ENCODE peak calls at places on chromosome 15, in eight cellular contexts. Y is upper lobe of right lung; O is CD8-positive, alpha-beta T cell; X is CD8-positive, alpha-beta memory T cell; A is A549; I is psoas muscle; J is endothelial cell of umbilical vein; N is aorta. L is an unnamed sample.

GRCh38 chr15:41969851-41970431 is 2.4 kb downstream of the EHD4 start:
- DNase-seq in O (peak; percentile 39), X (peak; percentile 66), I (no peak), J (peak; percentile 41), Y (no peak), A (no peak), N (peak; percentile 33), L (no peak)

GRCh38 chr15:65583701-65584100 is 27.2 kb downstream of the INTS14 start:
- DNase-seq in Y (no peak), X (peak; percentile 80), A (no peak), N (no peak), O (peak; percentile 61), J (peak; percentile 74), I (no peak), L (no peak)

GRCh38 chr15:83100072-83100646 is 7.3 kb upstream of the TM6SF1 start:
- DNase-seq in A (no peak), Y (no peak), O (no peak), I (no peak), J (no peak), X (no peak), N (no peak), L (no peak)

GRCh38 chr15:41629436-41629835 is 30.8 kb upstream of the MGA start:
- DNase-seq in X (no peak), Y (no peak), J (no peak), I (no peak), O (no peak), A (no peak), N (no peak), L (no peak)

GRCh38 chr15:92747047-92747446 is 91.5 kb upstream of the FAM174B start:
- DNase-seq in J (no peak), A (no peak), X (no peak), I (no peak), Y (no peak), N (no peak), O (no peak), L (no peak)

GRCh38 chr15:62344806-62345539 is 179.9 kb upstream of the C2CD4B start:
- DNase-seq in N (no peak), X (peak; percentile 61), O (peak; percentile 37), J (peak; percentile 68), A (peak; percentile 91), I (no peak), Y (no peak), L (peak; percentile 52)

GRCh38 chr15:63879211-63879610 is 45.5 kb upstream of the HERC1 start:
- DNase-seq in I (no peak), J (no peak), X (no peak), N (no peak), Y (no peak), A (no peak), O (no peak), L (no peak)

GRCh38 chr15:98713585-98714001 is 65.3 kb downstream of the IGF1R start:
- DNase-seq in O (no peak), I (no peak), A (no peak), N (no peak), X (no peak), J (peak; percentile 31), Y (no peak), L (no peak)

GRCh38 chr15:70533931-70534742 is 229.2 kb downstream of the UACA start:
- DNase-seq in A (no peak), X (no peak), O (no peak), J (no peak), Y (no peak), N (no peak), I (no peak), L (no peak)

GRCh38 chr15:64979252-64979710 is 10.4 kb downstream of the SPG21 start:
- DNase-seq in N (no peak), A (no peak), Y (no peak), J (no peak), X (no peak), O (no peak), I (no peak), L (no peak)

GRCh38 chr15:63244399-63244798 is 33.0 kb upstream of the APH1B start:
- DNase-seq in O (no peak), I (no peak), X (no peak), J (peak; percentile 92), A (no peak), N (no peak), Y (no peak), L (no peak)

GRCh38 chr15:39434751-39435238 is 146.1 kb upstream of the THBS1 start:
- DNase-seq in Y (no peak), I (peak; percentile 50), O (no peak), X (no peak), J (peak; percentile 54), A (no peak), N (no peak), L (no peak)

GRCh38 chr15:31032959-31033358 is 41.5 kb upstream of the MTMR10 start:
- DNase-seq in I (no peak), Y (no peak), N (no peak), J (peak; percentile 88), O (no peak), X (no peak), A (no peak), L (no peak)

GRCh38 chr15:40953713-40954074 is 423 bp downstream of the CHAC1 start:
- DNase-seq in J (no peak), A (no peak), X (no peak), O (no peak), Y (no peak), N (no peak), I (no peak), L (no peak)

DNA sequence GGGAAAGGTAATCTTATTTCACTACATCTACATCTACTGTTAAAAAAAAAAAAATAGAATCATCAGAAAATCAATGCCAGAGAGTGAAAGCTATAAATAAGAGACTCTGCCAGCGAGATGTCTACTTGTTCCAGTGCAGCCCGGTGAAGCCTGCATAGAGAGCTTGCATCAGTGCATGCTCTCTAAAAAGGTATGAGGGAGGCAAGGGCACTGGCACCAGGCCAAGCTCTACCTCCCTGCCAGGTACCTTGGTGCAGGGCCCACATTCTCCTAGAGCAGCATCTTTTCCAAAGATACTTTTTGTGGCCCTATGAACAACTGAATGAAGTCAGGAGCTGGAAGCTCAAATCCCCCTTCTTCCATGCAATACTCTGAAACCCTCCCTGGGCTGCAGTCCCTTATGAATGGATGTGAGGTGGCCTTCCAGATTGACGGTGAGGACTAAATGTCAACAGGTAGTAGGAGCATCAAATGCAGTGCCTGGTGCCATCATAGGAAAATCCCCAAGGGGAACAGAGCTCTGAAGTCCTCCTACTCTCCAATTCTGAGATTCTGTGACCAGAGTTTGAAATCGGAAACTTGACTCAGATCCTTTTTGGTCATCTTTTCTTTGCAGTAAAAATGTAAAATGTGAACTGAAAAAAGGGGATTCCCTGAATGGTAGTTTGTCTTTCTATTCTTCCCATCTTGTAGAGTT is 68.6 kb upstream of the TJP1 start:
- DNase-seq in N (no peak), J (no peak), I (no peak), Y (no peak), A (no peak), X (no peak), O (no peak), L (no peak)
- H3K27ac ChIP-seq in N (no peak overlapping the region), J (no peak overlapping the region), I (no peak overlapping the region), Y (no peak overlapping the region), A (no peak overlapping the region), X (no peak overlapping the region), O (no peak overlapping the region), L (no peak overlapping the region)

DNA sequence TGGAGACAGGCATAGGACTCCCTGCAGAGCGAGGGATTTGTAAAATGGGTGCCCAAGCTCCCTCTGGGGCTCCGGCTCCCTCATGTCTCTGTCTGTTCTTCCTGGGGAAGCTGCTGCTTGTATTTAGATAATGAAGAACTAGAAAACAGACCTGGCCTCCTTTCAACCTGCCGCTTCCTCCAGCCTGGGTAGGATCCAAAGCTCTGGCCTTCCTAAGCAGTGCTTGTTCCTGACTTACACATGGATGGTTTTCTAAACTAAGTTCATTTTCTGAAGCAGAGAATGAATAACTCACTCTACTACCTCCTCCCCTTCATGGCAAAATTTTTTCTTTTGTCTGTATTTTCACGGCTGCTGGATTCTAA is 36.9 kb upstream of the MYZAP start:
- DNase-seq in N (no peak), A (no peak), O (no peak), J (no peak), I (no peak), X (no peak), Y (no peak), L (no peak)
- H3K4me1 ChIP-seq in N (no peaks in the 10 kb centered on the region), A (peaks cover 26% of the 10 kb centered on the region), O (no peaks in the 10 kb centered on the region), J (peaks cover 61% of the 10 kb centered on the region), I (peaks cover 14% of the 10 kb centered on the region), X (no peaks in the 10 kb centered on the region), Y (peaks cover 31% of the 10 kb centered on the region), L (peaks cover 15% of the 10 kb centered on the region)

DNA sequence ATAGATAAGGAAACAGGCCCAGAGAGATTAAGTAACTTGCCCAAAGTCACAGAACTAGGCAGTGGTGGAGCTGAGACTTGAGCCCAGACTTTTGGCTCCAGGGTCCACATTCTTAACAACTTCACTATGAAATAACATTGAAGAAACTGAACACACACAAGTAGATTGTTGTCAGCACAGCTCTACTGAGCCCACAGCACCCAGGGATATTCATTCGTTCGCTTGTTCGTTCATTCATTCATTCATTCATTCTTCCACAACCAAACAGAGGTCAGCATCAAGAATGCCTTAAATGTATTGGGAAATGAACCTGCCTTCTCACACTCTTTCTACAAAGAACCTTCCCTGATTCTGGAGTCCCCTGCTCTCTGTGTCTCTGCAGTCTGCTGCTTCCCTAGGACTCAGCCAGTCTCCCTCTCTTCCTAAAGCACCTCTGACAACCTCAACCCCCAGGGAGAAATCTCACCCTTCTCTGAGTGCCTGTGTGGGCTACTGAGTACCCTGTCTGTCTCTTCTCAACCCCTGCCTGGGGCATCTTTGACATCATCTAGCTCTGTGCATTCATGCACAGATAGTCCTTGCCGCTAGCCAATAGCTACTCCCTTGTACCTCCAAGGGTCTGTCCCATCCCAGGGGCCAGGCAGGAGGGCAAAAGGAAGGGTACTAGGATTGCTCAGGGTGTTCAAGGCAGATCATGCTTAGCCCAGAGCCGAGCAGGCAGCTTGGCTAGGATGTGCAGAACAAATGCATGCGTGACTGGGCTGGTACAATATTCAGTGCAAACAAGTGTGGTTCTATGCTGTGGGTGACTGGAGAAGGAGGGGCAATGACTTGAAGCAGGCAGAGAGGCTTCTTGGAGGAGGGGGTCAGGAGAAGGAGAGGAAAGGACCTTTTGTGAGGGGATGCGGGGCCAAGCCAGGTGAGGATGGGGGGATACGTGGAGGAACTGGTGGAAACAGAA is 3.4 kb downstream of the LINGO1 start:
- DNase-seq in N (no peak), X (no peak), I (no peak), Y (no peak), A (no peak), J (no peak), O (no peak), L (peak; percentile 28)
- H3K27ac ChIP-seq in N (no peak overlapping the region), X (no peak overlapping the region), I (no peak overlapping the region), Y (no peak overlapping the region), A (no peak overlapping the region), J (no peak overlapping the region), O (no peak overlapping the region), L (no peak overlapping the region)

DNA sequence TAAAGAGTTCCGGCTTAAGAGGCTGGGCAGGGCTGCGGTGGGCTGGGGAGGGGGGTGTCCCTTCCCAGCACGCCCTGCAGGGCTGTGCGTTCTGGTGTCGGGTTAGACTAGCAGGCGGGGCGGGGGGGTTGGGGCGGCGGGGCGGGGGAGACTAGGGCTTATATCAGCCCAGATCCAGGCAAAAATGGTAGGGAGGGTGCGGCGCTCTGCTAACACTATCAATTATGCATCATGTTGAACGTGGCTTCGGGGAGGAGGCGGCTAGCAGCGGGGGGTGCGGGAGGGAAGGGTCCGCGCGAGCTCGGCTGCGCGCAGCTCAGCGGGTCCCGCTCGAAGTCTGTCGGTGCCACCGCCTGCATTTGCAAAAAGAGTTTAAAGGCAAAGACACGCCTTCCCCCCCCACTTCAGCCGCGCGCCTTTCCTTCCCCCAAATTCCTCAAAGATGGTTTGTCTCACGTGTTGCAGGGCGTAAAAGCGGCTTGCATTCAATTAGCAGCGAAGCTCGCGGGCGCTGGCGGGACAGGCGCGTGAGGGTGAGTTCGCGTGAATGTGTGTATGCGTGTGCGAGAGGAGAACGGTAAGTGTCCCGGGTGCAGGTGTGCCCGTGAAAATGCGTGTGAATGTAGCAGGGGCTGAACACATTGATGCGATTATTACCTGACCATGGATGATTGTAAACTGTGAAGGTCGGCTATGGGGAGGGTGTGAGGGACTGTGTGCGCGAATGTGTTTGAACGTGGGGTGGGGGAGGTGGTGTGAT is at the start of gene ISLR2:
- DNase-seq in I (peak; percentile 54), X (no peak), O (no peak), N (peak; percentile 73), Y (no peak), A (no peak), J (no peak), L (no peak)
- H3K4me1 ChIP-seq in I (peaks cover 4% of the 10 kb centered on the region), X (peaks cover 6% of the 10 kb centered on the region), O (peaks cover 25% of the 10 kb centered on the region), N (no peaks in the 10 kb centered on the region), Y (peaks cover 15% of the 10 kb centered on the region), A (peaks cover 16% of the 10 kb centered on the region), J (peaks cover 4% of the 10 kb centered on the region), L (peaks cover 4% of the 10 kb centered on the region)